ENCODE peak calls at places on chromosomes 4 and X, in seven cellular contexts. F, K, V, X, P, Y and H are unnamed samples.

GRCh38 chr4:101862595-101862994 is 72.1 kb downstream of the BANK1 start:
- DNase-seq in F (no peak), K (no peak), V (no peak), X (no peak), P (no peak), Y (no peak), H (no peak)

GRCh38 chrX:149124526-149125108 is 380.5 kb downstream of the IDS start:
- DNase-seq in F (no peak), K (no peak), V (no peak), X (no peak), P (no peak), Y (no peak), H (no peak)

GRCh38 chrX:54087661-54088060 is 43.4 kb upstream of the PHF8 start:
- DNase-seq in F (no peak), K (no peak), V (no peak), X (no peak), P (no peak), Y (no peak), H (no peak)

GRCh38 chrX:73556159-73556558 is 6.8 kb upstream of the CHIC1 start:
- DNase-seq in F (no peak), K (no peak), V (no peak), X (no peak), P (no peak), Y (no peak), H (no peak)

GRCh38 chr4:48372272-48372671 is 30.9 kb downstream of the SLAIN2 start:
- DNase-seq in F (no peak), K (no peak), V (no peak), X (no peak), P (no peak), Y (no peak), H (no peak)

GRCh38 chr4:100982345-100982744 is 365.0 kb downstream of the PPP3CA start:
- DNase-seq in F (no peak), K (no peak), V (no peak), X (no peak), P (no peak), Y (no peak), H (no peak)

GRCh38 chrX:134999469-134999868 is 8.7 kb downstream of the SMIM10 start:
- DNase-seq in F (peak), K (peak), V (peak), X (no peak), P (no peak), Y (peak), H (peak)

GRCh38 chr4:186161138-186161537 is 30.2 kb upstream of the CYP4V2 start:
- DNase-seq in F (no peak), K (no peak), V (no peak), X (peak), P (no peak), Y (no peak), H (no peak)

GRCh38 chr4:48081196-48081595 is 52.9 kb downstream of the TXK start:
- DNase-seq in F (peak), K (no peak), V (peak), X (no peak), P (no peak), Y (no peak), H (peak)